ENCODE peak calls at places on chromosomes 16 and 17, in eight cellular contexts. O, X, L, I, E, M, C and D are unnamed samples.

GRCh38 chr17:75454193-75454592 is 2.2 kb upstream of the TMEM94 start:
- DNase-seq in E (no peak), O (no peak), L (no peak), I (no peak), X (no peak), M (no peak), C (no peak), D (no peak)

GRCh38 chr16:22973451-22973991 is 159.6 kb downstream of the HS3ST2 start:
- DNase-seq in M (no peak), I (no peak), E (no peak), L (no peak), X (no peak), C (no peak), O (no peak), D (no peak)

GRCh38 chr16:18783430-18784341 is 6.4 kb downstream of the RPS15A start:
- DNase-seq in M (no peak), C (no peak), X (no peak), E (no peak), O (no peak), I (no peak), L (no peak), D (no peak)

GRCh38 chr17:51442112-51442865 is 181.9 kb downstream of the UTP18 start:
- DNase-seq in I (no peak), X (no peak), C (no peak), M (no peak), O (no peak), L (no peak), E (no peak), D (no peak)

GRCh38 chr16:57528499-57529323 is 7.7 kb downstream of the CCDC102A start:
- DNase-seq in X (no peak), O (peak), I (peak), M (peak), C (no peak), E (no peak), L (peak), D (no peak)

GRCh38 chr17:15263206-15263579 is 1.9 kb downstream of the PMP22 start:
- DNase-seq in E (no peak), L (peak), M (no peak), X (peak), C (peak), I (peak), O (no peak), D (no peak)

GRCh38 chr16:23847938-23848337 is 12.2 kb downstream of the PRKCB start:
- DNase-seq in X (no peak), C (no peak), M (peak), O (peak), L (no peak), I (no peak), E (no peak), D (no peak)

GRCh38 chr17:76772842-76773521 is 35.1 kb downstream of the MFSD11 start:
- DNase-seq in O (no peak), M (peak), X (peak), I (peak), E (peak), L (no peak), C (peak), D (no peak)

DNA sequence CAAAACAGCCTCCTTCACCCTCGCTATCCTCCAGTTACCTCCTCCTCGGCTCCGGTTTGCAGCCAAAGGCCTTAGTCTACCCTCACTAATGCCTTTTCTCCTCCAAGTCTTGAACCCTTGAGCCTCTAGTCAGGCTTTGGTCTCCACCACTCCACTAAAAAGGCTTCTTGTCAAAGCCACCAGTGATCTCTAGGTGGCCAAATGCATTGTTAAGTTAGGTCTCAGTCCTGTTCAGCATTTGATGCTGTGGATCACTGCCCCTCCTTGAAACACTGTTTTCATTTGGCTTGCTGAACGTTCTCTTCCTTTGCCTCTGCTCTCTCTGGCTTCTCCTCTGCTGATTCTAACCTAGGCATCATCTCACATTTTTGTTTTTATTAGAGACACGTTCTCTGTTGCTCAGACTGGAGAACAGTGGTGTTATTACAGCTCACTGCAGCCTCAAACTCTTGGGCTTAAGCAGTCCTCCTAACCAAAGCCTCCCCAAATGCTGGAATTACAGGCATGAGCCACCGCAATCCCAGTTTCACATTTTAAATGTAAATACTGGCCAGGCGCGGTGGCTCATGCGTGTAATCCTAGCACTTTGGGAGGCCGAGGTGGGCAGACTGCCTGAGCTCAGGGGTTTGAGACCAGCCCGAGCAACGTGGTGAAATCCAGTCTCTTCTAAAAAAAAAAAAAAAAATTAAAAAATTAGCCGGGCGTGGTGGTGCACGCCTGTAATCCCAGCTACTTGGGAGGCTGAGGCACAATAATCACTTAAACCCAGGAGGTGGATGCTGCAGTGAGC is 1.1 kb downstream of the SGF29 start:
- DNase-seq in O (no peak), L (no peak), X (no peak), I (no peak), C (no peak), E (no peak), M (no peak), D (no peak)
- H3K4me3 ChIP-seq in O (peak), L (peak), X (peak), I (peak), C (peak), E (peak), M (peak), D (no peak)

GRCh38 chr16:69703638-69704037 is 22.7 kb downstream of the NQO1 start:
- DNase-seq in I (no peak), X (no peak), O (no peak), E (no peak), M (no peak), L (no peak), C (peak), D (no peak)

GRCh38 chr16:69706975-69707340 is 19.4 kb downstream of the NQO1 start:
- DNase-seq in L (no peak), C (no peak), M (no peak), O (no peak), E (no peak), I (no peak), X (no peak), D (no peak)

GRCh38 chr16:69709456-69710084 is 16.8 kb downstream of the NQO1 start:
- DNase-seq in M (no peak), O (peak), E (peak), C (peak), L (no peak), X (peak), I (no peak), D (peak)

GRCh38 chr16:69707920-69708683 is 18.3 kb downstream of the NQO1 start:
- DNase-seq in E (no peak), L (no peak), C (no peak), M (no peak), X (no peak), I (no peak), O (no peak), D (no peak)

DNA sequence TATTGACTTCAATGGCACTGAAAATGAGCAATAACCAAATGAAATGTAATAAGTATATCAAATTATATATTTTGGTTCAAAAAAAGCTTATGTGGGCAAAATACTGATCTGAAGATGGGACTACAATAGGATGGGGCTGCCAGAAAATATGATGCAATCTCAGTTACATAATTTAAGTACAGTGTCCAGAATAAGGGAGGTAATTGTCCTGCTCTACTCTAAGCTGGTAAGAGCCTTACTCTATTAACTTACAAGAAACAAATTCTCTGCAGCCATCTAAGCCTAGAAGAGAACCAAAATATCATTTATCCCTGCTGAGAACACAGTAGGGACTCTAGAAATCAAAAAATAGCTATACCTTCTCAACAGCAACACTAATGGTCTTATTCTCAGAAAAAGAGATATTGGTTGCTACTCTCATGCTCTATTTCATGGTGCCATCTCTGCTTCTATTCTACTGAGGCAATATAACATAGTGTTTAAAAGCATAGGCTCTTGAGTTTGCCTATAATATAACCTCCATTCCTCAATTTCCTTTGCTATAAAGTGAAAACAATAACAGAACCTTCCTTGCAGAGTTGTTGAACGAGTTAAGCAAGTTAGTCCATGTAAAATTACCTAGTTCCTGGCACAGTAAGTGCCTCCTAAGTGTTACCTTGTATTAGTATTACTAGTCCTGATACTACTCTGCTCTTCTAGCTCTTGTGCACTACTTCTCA is 19.9 kb downstream of the NQO1 start:
- DNase-seq in O (no peak), C (no peak), I (no peak), X (no peak), M (no peak), L (no peak), E (peak), D (no peak)
- H3K27ac ChIP-seq in O (no peak), C (no peak), I (no peak), X (peak), M (no peak), L (no peak), E (peak), D (no peak)

DNA sequence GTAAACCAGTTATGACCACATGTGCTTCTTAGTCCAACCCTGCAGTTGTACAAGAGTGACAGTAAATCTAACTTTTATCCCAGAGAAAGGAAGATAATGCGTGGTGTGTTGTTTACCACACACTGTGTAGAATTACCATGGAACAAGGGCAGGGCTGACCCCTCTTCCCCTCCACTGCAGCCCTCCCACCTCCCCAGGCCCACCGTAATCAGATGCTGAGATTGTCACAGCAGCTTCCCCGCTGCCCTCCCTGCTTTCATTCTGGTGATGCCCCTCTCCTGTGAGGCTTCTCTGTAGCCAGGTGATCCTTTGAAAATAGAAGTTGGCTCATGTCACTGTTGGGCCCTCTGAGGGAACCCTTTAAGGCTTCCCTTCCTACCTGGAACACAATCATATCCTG is 271.3 kb downstream of the SNX29 start:
- DNase-seq in L (no peak), X (no peak), M (no peak), C (no peak), O (no peak), E (no peak), I (no peak), D (no peak)
- H3K4me3 ChIP-seq in L (no peak), X (no peak), M (no peak), C (no peak), O (no peak), E (no peak), I (no peak), D (no peak)

DNA sequence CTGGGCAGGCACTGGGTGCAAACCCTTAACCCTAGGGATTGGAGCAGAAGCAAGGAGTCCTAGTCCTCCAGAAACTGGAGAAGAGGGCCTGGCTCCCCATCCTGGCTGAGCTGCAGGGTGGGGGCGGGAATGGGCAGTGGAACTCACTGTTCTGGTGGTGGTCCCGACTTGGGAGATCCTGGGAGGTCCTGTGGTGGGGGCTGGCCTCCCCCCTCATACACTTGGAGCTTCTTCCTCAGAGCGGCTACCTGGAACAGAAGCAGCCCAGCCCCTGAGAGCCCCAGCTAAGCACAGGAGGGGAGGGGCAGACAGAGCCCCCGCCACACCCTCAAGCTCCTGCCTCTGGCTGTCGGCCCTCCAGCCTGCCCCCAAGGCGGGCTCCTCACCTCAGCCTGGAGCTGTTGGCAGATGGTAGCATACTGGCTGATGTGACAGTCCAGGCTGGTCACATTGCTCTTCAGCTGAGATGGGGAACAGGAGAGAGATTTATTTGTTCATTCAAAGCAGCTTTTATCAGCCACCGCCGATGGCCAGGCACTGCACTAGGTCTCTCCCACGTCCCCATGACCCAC is 15.0 kb downstream of the KIF18B start:
- DNase-seq in C (no peak), I (peak), M (peak), X (no peak), L (no peak), O (no peak), E (no peak), D (no peak)
- H3K27ac ChIP-seq in C (no peak), I (no peak), M (no peak), X (no peak), L (no peak), O (no peak), E (no peak), D (no peak)